ENCODE peak calls at places on chromosome 6, in seven cellular contexts. Q is stimulated activated naive CD8-positive, alpha-beta T cell treated with anti-CD3 and anti-CD28 coated beads, Interleukin-15, amount 100 ng/mL, for 72 hours; M is astrocyte; Y is NCI-H2029; T is stimulated activated CD4-positive, alpha-beta T cell treated with anti-CD3 and anti-CD28 coated beads, Interleukin-15, amount 100 ng/mL, for 1 hour; C is H54; U is T-helper 1 cell. E is an unnamed sample.

GRCh38 chr6:160765412-160765811 is 63.4 kb downstream of the PLG start:
- DNase-seq in C (no peak), M (no peak), U (no peak), T (no peak), Q (no peak), Y (no peak), E (no peak)

GRCh38 chr6:43858161-43859153 is 88.4 kb downstream of the VEGFA start:
- DNase-seq in T (no peak), Y (no peak), Q (no peak), M (no peak), C (no peak), U (no peak), E (no peak)

GRCh38 chr6:170476360-170476759 is 76.7 kb downstream of the PSMB1 start:
- DNase-seq in Y (no peak), T (no peak), Q (no peak), M (no peak), C (no peak), U (no peak), E (no peak)

GRCh38 chr6:35786810-35787209 is 6.0 kb downstream of the CLPSL1 start:
- DNase-seq in U (no peak), T (no peak), Y (no peak), M (no peak), C (no peak), Q (no peak), E (no peak)

GRCh38 chr6:91761621-91762020 is 1174.7 kb upstream of the MAP3K7 start:
- DNase-seq in M (no peak), Q (no peak), C (no peak), T (no peak), Y (no peak), U (no peak), E (no peak)

GRCh38 chr6:36312854-36313627 is 23.6 kb downstream of the BNIP5 start:
- DNase-seq in Q (no peak), C (no peak), U (no peak), Y (no peak), M (no peak), T (no peak), E (no peak)

GRCh38 chr6:104418839-104419238 is 440.9 kb downstream of the HACE1 start:
- DNase-seq in T (no peak), C (no peak), M (no peak), Q (no peak), U (no peak), Y (no peak), E (no peak)

GRCh38 chr6:106087548-106088325 is 1.6 kb downstream of the PRDM1 start:
- DNase-seq in C (no peak), T (no peak), Y (no peak), Q (no peak), M (peak), U (no peak), E (peak)

GRCh38 chr6:154995241-154996162 is at the start of gene TIAM2:
- DNase-seq in M (no peak), T (no peak), Y (no peak), U (no peak), C (peak), Q (peak), E (peak)

GRCh38 chr6:88045521-88046136 is 2.0 kb upstream of the SPACA1 start:
- DNase-seq in T (no peak), U (no peak), Q (no peak), C (no peak), Y (no peak), M (no peak), E (no peak)